ENCODE peak calls at places on chromosomes 6 and 20, in eight cellular contexts. One of them, this sample, is unnamed.

GRCh38 chr6:48183816-48184215 is 72.8 kb upstream of the PTCHD4 start:
- DNase-seq in iris pigment epithelial cell: no peak
- DNase-seq in GM04504: no peak
- DNase-seq in stromal cell of bone marrow: no peak
- DNase-seq in anterior cingulate cortex: no peak
- DNase-seq in fibroblast of the conjunctiva: no peak
- DNase-seq in AG08396: no peak
- DNase-seq in cardiac muscle cell: no peak
- DNase-seq in this sample: no peak

GRCh38 chr6:36725581-36725980 is 28.0 kb downstream of the RAB44 start:
- DNase-seq in AG08396: no peak
- DNase-seq in GM04504: no peak
- DNase-seq in stromal cell of bone marrow: no peak
- DNase-seq in fibroblast of the conjunctiva: no peak
- DNase-seq in cardiac muscle cell: no peak
- DNase-seq in iris pigment epithelial cell: no peak
- DNase-seq in anterior cingulate cortex: no peak
- DNase-seq in this sample: no peak

GRCh38 chr6:161701051-161701450 is 427.2 kb upstream of the AGPAT4 start:
- DNase-seq in fibroblast of the conjunctiva: no peak
- DNase-seq in anterior cingulate cortex: no peak
- DNase-seq in GM04504: no peak
- DNase-seq in stromal cell of bone marrow: no peak
- DNase-seq in AG08396: no peak
- DNase-seq in cardiac muscle cell: no peak
- DNase-seq in iris pigment epithelial cell: no peak
- DNase-seq in this sample: no peak

GRCh38 chr6:127457444-127458064 is 1.6 kb downstream of the KIAA0408 start:
- DNase-seq in iris pigment epithelial cell: peak
- DNase-seq in anterior cingulate cortex: no peak
- DNase-seq in fibroblast of the conjunctiva: peak
- DNase-seq in AG08396: no peak
- DNase-seq in GM04504: peak
- DNase-seq in cardiac muscle cell: no peak
- DNase-seq in stromal cell of bone marrow: peak
- DNase-seq in this sample: peak

GRCh38 chr20:19662638-19662995 is 95.4 kb upstream of the RIN2 start:
- DNase-seq in GM04504: no peak
- DNase-seq in fibroblast of the conjunctiva: no peak
- DNase-seq in cardiac muscle cell: no peak
- DNase-seq in AG08396: no peak
- DNase-seq in stromal cell of bone marrow: no peak
- DNase-seq in anterior cingulate cortex: no peak
- DNase-seq in iris pigment epithelial cell: no peak
- DNase-seq in this sample: no peak

GRCh38 chr6:5135783-5136376 is 50.7 kb downstream of the PPP1R3G start:
- DNase-seq in fibroblast of the conjunctiva: no peak
- DNase-seq in stromal cell of bone marrow: no peak
- DNase-seq in anterior cingulate cortex: no peak
- DNase-seq in AG08396: peak
- DNase-seq in GM04504: no peak
- DNase-seq in iris pigment epithelial cell: peak
- DNase-seq in cardiac muscle cell: no peak
- DNase-seq in this sample: no peak

GRCh38 chr20:59438201-59438600 is 137.8 kb downstream of the EDN3 start:
- DNase-seq in iris pigment epithelial cell: no peak
- DNase-seq in fibroblast of the conjunctiva: no peak
- DNase-seq in cardiac muscle cell: no peak
- DNase-seq in anterior cingulate cortex: no peak
- DNase-seq in AG08396: no peak
- DNase-seq in GM04504: no peak
- DNase-seq in stromal cell of bone marrow: no peak
- DNase-seq in this sample: no peak

GRCh38 chr20:9200620-9201019 is 131.7 kb downstream of the PLCB4 start:
- DNase-seq in fibroblast of the conjunctiva: no peak
- DNase-seq in iris pigment epithelial cell: peak
- DNase-seq in stromal cell of bone marrow: no peak
- DNase-seq in AG08396: peak
- DNase-seq in cardiac muscle cell: no peak
- DNase-seq in GM04504: peak
- DNase-seq in anterior cingulate cortex: no peak
- DNase-seq in this sample: no peak

GRCh38 chr6:93418448-93419303 is 683 bp downstream of the EPHA7 start:
- DNase-seq in stromal cell of bone marrow: no peak
- DNase-seq in cardiac muscle cell: peak
- DNase-seq in GM04504: no peak
- DNase-seq in AG08396: peak
- DNase-seq in fibroblast of the conjunctiva: no peak
- DNase-seq in anterior cingulate cortex: peak
- DNase-seq in iris pigment epithelial cell: peak
- DNase-seq in this sample: peak

GRCh38 chr6:38525888-38526287 is 113.8 kb downstream of the BTBD9 start:
- DNase-seq in anterior cingulate cortex: no peak
- DNase-seq in iris pigment epithelial cell: no peak
- DNase-seq in AG08396: no peak
- DNase-seq in GM04504: no peak
- DNase-seq in stromal cell of bone marrow: no peak
- DNase-seq in fibroblast of the conjunctiva: no peak
- DNase-seq in cardiac muscle cell: no peak
- DNase-seq in this sample: no peak

GRCh38 chr6:36756761-36757160 is 59.1 kb downstream of the RAB44 start:
- DNase-seq in fibroblast of the conjunctiva: no peak
- DNase-seq in cardiac muscle cell: no peak
- DNase-seq in anterior cingulate cortex: no peak
- DNase-seq in GM04504: no peak
- DNase-seq in iris pigment epithelial cell: no peak
- DNase-seq in stromal cell of bone marrow: no peak
- DNase-seq in AG08396: no peak
- DNase-seq in this sample: no peak

GRCh38 chr6:13216236-13216933 is 112.0 kb downstream of the TBC1D7 start:
- DNase-seq in fibroblast of the conjunctiva: no peak
- DNase-seq in AG08396: no peak
- DNase-seq in cardiac muscle cell: no peak
- DNase-seq in stromal cell of bone marrow: no peak
- DNase-seq in GM04504: no peak
- DNase-seq in iris pigment epithelial cell: no peak
- DNase-seq in anterior cingulate cortex: no peak
- DNase-seq in this sample: no peak

GRCh38 chr6:122623279-122623678 is 13.1 kb downstream of the PKIB start:
- DNase-seq in anterior cingulate cortex: no peak
- DNase-seq in GM04504: no peak
- DNase-seq in iris pigment epithelial cell: peak
- DNase-seq in AG08396: no peak
- DNase-seq in fibroblast of the conjunctiva: no peak
- DNase-seq in cardiac muscle cell: no peak
- DNase-seq in stromal cell of bone marrow: no peak
- DNase-seq in this sample: no peak

GRCh38 chr20:61178431-61179080 is 73.5 kb upstream of the CDH4 start:
- DNase-seq in cardiac muscle cell: no peak
- DNase-seq in anterior cingulate cortex: no peak
- DNase-seq in GM04504: no peak
- DNase-seq in AG08396: no peak
- DNase-seq in iris pigment epithelial cell: no peak
- DNase-seq in fibroblast of the conjunctiva: no peak
- DNase-seq in stromal cell of bone marrow: no peak
- DNase-seq in this sample: no peak

GRCh38 chr6:139402935-139403386 is 28.5 kb upstream of the CITED2 start:
- DNase-seq in AG08396: peak
- DNase-seq in fibroblast of the conjunctiva: peak
- DNase-seq in stromal cell of bone marrow: peak
- DNase-seq in anterior cingulate cortex: no peak
- DNase-seq in GM04504: peak
- DNase-seq in cardiac muscle cell: peak
- DNase-seq in iris pigment epithelial cell: peak
- DNase-seq in this sample: peak

GRCh38 chr6:158500016-158500735 is 59.7 kb upstream of the TMEM181 start:
- DNase-seq in anterior cingulate cortex: no peak
- DNase-seq in GM04504: peak
- DNase-seq in stromal cell of bone marrow: no peak
- DNase-seq in iris pigment epithelial cell: peak
- DNase-seq in fibroblast of the conjunctiva: no peak
- DNase-seq in cardiac muscle cell: no peak
- DNase-seq in AG08396: peak
- DNase-seq in this sample: no peak

GRCh38 chr20:60058869-60059268 is 100.6 kb downstream of the CDH26 start:
- DNase-seq in GM04504: no peak
- DNase-seq in cardiac muscle cell: no peak
- DNase-seq in fibroblast of the conjunctiva: no peak
- DNase-seq in AG08396: no peak
- DNase-seq in iris pigment epithelial cell: no peak
- DNase-seq in anterior cingulate cortex: no peak
- DNase-seq in stromal cell of bone marrow: no peak
- DNase-seq in this sample: no peak

GRCh38 chr20:58896820-58897219 is 44.3 kb downstream of the GNAS start:
- DNase-seq in GM04504: no peak
- DNase-seq in iris pigment epithelial cell: no peak
- DNase-seq in anterior cingulate cortex: no peak
- DNase-seq in AG08396: no peak
- DNase-seq in fibroblast of the conjunctiva: no peak
- DNase-seq in cardiac muscle cell: no peak
- DNase-seq in stromal cell of bone marrow: no peak
- DNase-seq in this sample: no peak

GRCh38 chr20:54090230-54091119 is 20.1 kb upstream of the BCAS1 start:
- DNase-seq in anterior cingulate cortex: no peak
- DNase-seq in GM04504: no peak
- DNase-seq in stromal cell of bone marrow: no peak
- DNase-seq in iris pigment epithelial cell: no peak
- DNase-seq in AG08396: no peak
- DNase-seq in fibroblast of the conjunctiva: no peak
- DNase-seq in cardiac muscle cell: no peak
- DNase-seq in this sample: no peak

GRCh38 chr6:81614292-81614691 is 138.2 kb downstream of the TENT5A start:
- DNase-seq in anterior cingulate cortex: no peak
- DNase-seq in AG08396: no peak
- DNase-seq in fibroblast of the conjunctiva: no peak
- DNase-seq in GM04504: no peak
- DNase-seq in iris pigment epithelial cell: peak
- DNase-seq in cardiac muscle cell: peak
- DNase-seq in stromal cell of bone marrow: no peak
- DNase-seq in this sample: no peak

GRCh38 chr6:105036371-105036770 is 79.5 kb downstream of the LIN28B start:
- DNase-seq in iris pigment epithelial cell: no peak
- DNase-seq in fibroblast of the conjunctiva: no peak
- DNase-seq in cardiac muscle cell: no peak
- DNase-seq in anterior cingulate cortex: no peak
- DNase-seq in AG08396: no peak
- DNase-seq in GM04504: no peak
- DNase-seq in stromal cell of bone marrow: no peak
- DNase-seq in this sample: no peak

GRCh38 chr6:34352305-34352937 is 40.0 kb downstream of the NUDT3 start:
- DNase-seq in cardiac muscle cell: no peak
- DNase-seq in GM04504: no peak
- DNase-seq in stromal cell of bone marrow: no peak
- DNase-seq in AG08396: no peak
- DNase-seq in iris pigment epithelial cell: peak
- DNase-seq in anterior cingulate cortex: no peak
- DNase-seq in fibroblast of the conjunctiva: no peak
- DNase-seq in this sample: no peak

GRCh38 chr20:25324412-25324811 is 66.2 kb downstream of the ABHD12 start:
- DNase-seq in cardiac muscle cell: no peak
- DNase-seq in iris pigment epithelial cell: no peak
- DNase-seq in AG08396: no peak
- DNase-seq in stromal cell of bone marrow: no peak
- DNase-seq in anterior cingulate cortex: no peak
- DNase-seq in fibroblast of the conjunctiva: no peak
- DNase-seq in GM04504: no peak
- DNase-seq in this sample: peak

GRCh38 chr6:105838156-105838555 is 248.0 kb upstream of the PRDM1 start:
- DNase-seq in AG08396: no peak
- DNase-seq in GM04504: peak
- DNase-seq in fibroblast of the conjunctiva: peak
- DNase-seq in stromal cell of bone marrow: peak
- DNase-seq in cardiac muscle cell: no peak
- DNase-seq in iris pigment epithelial cell: no peak
- DNase-seq in anterior cingulate cortex: no peak
- DNase-seq in this sample: no peak

GRCh38 chr6:589090-589489 is 67.8 kb downstream of the HUS1B start:
- DNase-seq in stromal cell of bone marrow: no peak
- DNase-seq in anterior cingulate cortex: no peak
- DNase-seq in GM04504: no peak
- DNase-seq in iris pigment epithelial cell: no peak
- DNase-seq in cardiac muscle cell: no peak
- DNase-seq in AG08396: no peak
- DNase-seq in fibroblast of the conjunctiva: no peak
- DNase-seq in this sample: no peak